ENCODE peak calls at places on chromosome X, in eight cellular contexts. One of them, this sample, is unnamed.

GRCh38 chrX:122501652-122502051 is 682.4 kb upstream of the GRIA3 start:
- DNase-seq in CD4-positive, alpha-beta memory T cell: no peak
- DNase-seq in GM23338: no peak
- DNase-seq in fibroblast of lung: no peak
- DNase-seq in brain pericyte: no peak
- DNase-seq in vagina: no peak
- DNase-seq in M059J: no peak
- DNase-seq in endothelial cell of umbilical vein: no peak
- DNase-seq in this sample: no peak

GRCh38 chrX:124015721-124016120 is 54.2 kb downstream of the STAG2 start:
- DNase-seq in M059J: no peak
- DNase-seq in brain pericyte: no peak
- DNase-seq in fibroblast of lung: no peak
- DNase-seq in endothelial cell of umbilical vein: no peak
- DNase-seq in GM23338: no peak
- DNase-seq in CD4-positive, alpha-beta memory T cell: no peak
- DNase-seq in vagina: no peak
- DNase-seq in this sample: no peak

GRCh38 chrX:11965436-11965835 is 172.8 kb upstream of the FRMPD4 start:
- DNase-seq in GM23338: no peak
- DNase-seq in brain pericyte: no peak
- DNase-seq in vagina: no peak
- DNase-seq in endothelial cell of umbilical vein: peak
- DNase-seq in fibroblast of lung: no peak
- DNase-seq in M059J: no peak
- DNase-seq in CD4-positive, alpha-beta memory T cell: no peak
- DNase-seq in this sample: no peak

GRCh38 chrX:150253946-150254615 is 109.0 kb upstream of the MAMLD1 start:
- DNase-seq in fibroblast of lung: no peak
- DNase-seq in CD4-positive, alpha-beta memory T cell: no peak
- DNase-seq in M059J: no peak
- DNase-seq in endothelial cell of umbilical vein: no peak
- DNase-seq in vagina: peak
- DNase-seq in GM23338: no peak
- DNase-seq in brain pericyte: no peak
- DNase-seq in this sample: no peak

GRCh38 chrX:136931661-136932060 is 51.1 kb upstream of the RBMX start:
- DNase-seq in M059J: no peak
- DNase-seq in fibroblast of lung: no peak
- DNase-seq in CD4-positive, alpha-beta memory T cell: no peak
- DNase-seq in vagina: no peak
- DNase-seq in GM23338: no peak
- DNase-seq in endothelial cell of umbilical vein: no peak
- DNase-seq in brain pericyte: no peak
- DNase-seq in this sample: no peak

GRCh38 chrX:47991263-47992092 is 12.3 kb downstream of the ZNF182 start:
- DNase-seq in GM23338: no peak
- DNase-seq in fibroblast of lung: peak
- DNase-seq in brain pericyte: no peak
- DNase-seq in M059J: peak
- DNase-seq in vagina: no peak
- DNase-seq in endothelial cell of umbilical vein: no peak
- DNase-seq in CD4-positive, alpha-beta memory T cell: peak
- DNase-seq in this sample: no peak

GRCh38 chrX:28876415-28876814 is 289.2 kb downstream of the IL1RAPL1 start:
- DNase-seq in brain pericyte: no peak
- DNase-seq in vagina: no peak
- DNase-seq in endothelial cell of umbilical vein: no peak
- DNase-seq in CD4-positive, alpha-beta memory T cell: no peak
- DNase-seq in fibroblast of lung: no peak
- DNase-seq in GM23338: no peak
- DNase-seq in M059J: no peak
- DNase-seq in this sample: no peak

GRCh38 chrX:35670894-35671293 is 127.2 kb upstream of the MAGEB16 start:
- DNase-seq in CD4-positive, alpha-beta memory T cell: no peak
- DNase-seq in endothelial cell of umbilical vein: no peak
- DNase-seq in vagina: no peak
- DNase-seq in GM23338: no peak
- DNase-seq in M059J: peak
- DNase-seq in brain pericyte: no peak
- DNase-seq in fibroblast of lung: no peak
- DNase-seq in this sample: no peak

GRCh38 chrX:136496359-136496767 is 1.0 kb upstream of the HTATSF1 start:
- DNase-seq in brain pericyte: no peak
- DNase-seq in CD4-positive, alpha-beta memory T cell: no peak
- DNase-seq in endothelial cell of umbilical vein: no peak
- DNase-seq in GM23338: no peak
- DNase-seq in M059J: no peak
- DNase-seq in fibroblast of lung: no peak
- DNase-seq in vagina: no peak
- DNase-seq in this sample: no peak

GRCh38 chrX:3094261-3094660 is 53.0 kb downstream of the ARSF start:
- DNase-seq in brain pericyte: no peak
- DNase-seq in vagina: no peak
- DNase-seq in fibroblast of lung: no peak
- DNase-seq in M059J: peak
- DNase-seq in GM23338: no peak
- DNase-seq in endothelial cell of umbilical vein: no peak
- DNase-seq in CD4-positive, alpha-beta memory T cell: no peak
- DNase-seq in this sample: no peak

GRCh38 chrX:104665691-104666090 is 99.7 kb downstream of the IL1RAPL2 start:
- DNase-seq in fibroblast of lung: no peak
- DNase-seq in endothelial cell of umbilical vein: no peak
- DNase-seq in vagina: no peak
- DNase-seq in M059J: no peak
- DNase-seq in GM23338: no peak
- DNase-seq in CD4-positive, alpha-beta memory T cell: no peak
- DNase-seq in brain pericyte: no peak
- DNase-seq in this sample: no peak

GRCh38 chrX:108070891-108071290 is 20.5 kb downstream of the PSMD10 start:
- DNase-seq in vagina: no peak
- DNase-seq in CD4-positive, alpha-beta memory T cell: no peak
- DNase-seq in brain pericyte: no peak
- DNase-seq in GM23338: no peak
- DNase-seq in endothelial cell of umbilical vein: peak
- DNase-seq in M059J: peak
- DNase-seq in fibroblast of lung: peak
- DNase-seq in this sample: no peak

GRCh38 chrX:63768760-63769159 is 16.3 kb downstream of the ARHGEF9 start:
- DNase-seq in endothelial cell of umbilical vein: no peak
- DNase-seq in vagina: no peak
- DNase-seq in CD4-positive, alpha-beta memory T cell: no peak
- DNase-seq in GM23338: no peak
- DNase-seq in fibroblast of lung: no peak
- DNase-seq in M059J: no peak
- DNase-seq in brain pericyte: no peak
- DNase-seq in this sample: no peak

GRCh38 chrX:47607091-47607490 is 12.6 kb downstream of the SYN1 start:
- DNase-seq in vagina: no peak
- DNase-seq in CD4-positive, alpha-beta memory T cell: no peak
- DNase-seq in endothelial cell of umbilical vein: no peak
- DNase-seq in fibroblast of lung: peak
- DNase-seq in brain pericyte: no peak
- DNase-seq in GM23338: no peak
- DNase-seq in M059J: no peak
- DNase-seq in this sample: no peak

This sample was measured in glutamatergic neuron.